ENCODE peak calls at places on chromosome 12, in five cellular contexts. F is GM12878, X is HCT116, C is NT2/D1, I is HepG2. P is an unnamed sample.
A peak's percentile ranks its signal among the peaks of the same experiment; 100 is the strongest.

GRCh38 chr12:126182619-126183236 is 1117.5 kb downstream of the AACS start:
- DNase-seq in I (no peak), F (no peak), C (no peak), X (no peak), P (no peak)

GRCh38 chr12:54980341-54980740 is 4.2 kb downstream of the TESPA1 start:
- DNase-seq in I (no peak), C (no peak), F (no peak), X (no peak), P (peak; percentile 59)

GRCh38 chr12:55816876-55817351 is 610 bp downstream of the SARNP start:
- DNase-seq in F (no peak), X (no peak), I (no peak), C (no peak), P (no peak)

GRCh38 chr12:114026805-114027204 is 60.7 kb upstream of the RBM19 start:
- DNase-seq in X (no peak), F (no peak), C (no peak), I (no peak), P (no peak)

GRCh38 chr12:48000878-48001321 is 3.4 kb downstream of the COL2A1 start:
- DNase-seq in F (no peak), X (peak; percentile 1), C (no peak), I (no peak), P (peak; percentile 16)

GRCh38 chr12:57130941-57131340 is 2.7 kb downstream of the LRP1 start:
- DNase-seq in X (no peak), C (no peak), F (no peak), I (peak; percentile 73), P (no peak)

GRCh38 chr12:30003321-30003720 is 219.6 kb upstream of the TMTC1 start:
- DNase-seq in X (no peak), F (no peak), C (no peak), I (no peak), P (no peak)

GRCh38 chr12:13581031-13581430 is 384.5 kb downstream of the EMP1 start:
- DNase-seq in I (no peak), C (no peak), X (peak; percentile 72), F (no peak), P (no peak)

GRCh38 chr12:2168808-2169207 is 116.0 kb downstream of the CACNA1C start:
- DNase-seq in C (no peak), X (peak; percentile 32), F (no peak), I (peak; percentile 81), P (no peak)

GRCh38 chr12:93573552-93574223 is 1.2 kb downstream of the SOCS2 start:
- DNase-seq in X (no peak), F (no peak), I (no peak), C (no peak), P (no peak)

GRCh38 chr12:90098132-90098779 is 389.6 kb upstream of the ATP2B1 start:
- DNase-seq in C (no peak), F (no peak), X (no peak), I (no peak), P (no peak)

GRCh38 chr12:82688035-82688501 is 1.4 kb downstream of the TMTC2 start:
- DNase-seq in F (no peak), I (no peak), X (no peak), C (no peak), P (no peak)

GRCh38 chr12:105315726-105316125 is 14.8 kb upstream of the C12orf75 start:
- DNase-seq in C (no peak), I (no peak), X (no peak), F (no peak), P (no peak)

GRCh38 chr12:64824500-64825142 is at the start of gene TBC1D30:
- DNase-seq in I (no peak), X (no peak), F (no peak), C (no peak), P (no peak)

GRCh38 chr12:65495233-65495632 is 216.8 kb downstream of the MSRB3 start:
- DNase-seq in X (peak; percentile 88), C (no peak), I (peak; percentile 7), F (no peak), P (no peak)

GRCh38 chr12:64610660-64611429 is 550 bp downstream of the RASSF3 start:
- DNase-seq in I (peak; percentile 44), X (no peak), F (no peak), C (no peak), P (peak; percentile 72)

GRCh38 chr12:42790761-42791151 is 201.2 kb upstream of the PRICKLE1 start:
- DNase-seq in X (peak; percentile 61), F (no peak), I (no peak), C (no peak), P (peak; percentile 7)

GRCh38 chr12:460301-461230 is 827 bp downstream of the B4GALNT3 start:
- DNase-seq in C (no peak), F (no peak), I (no peak), X (no peak), P (peak; percentile 31)

GRCh38 chr12:113424915-113425823 is 3.0 kb downstream of the SDSL start:
- DNase-seq in X (no peak), F (no peak), C (peak; percentile 58), I (peak; percentile 16), P (peak; percentile 72)

GRCh38 chr12:128269108-128269713 is 2.2 kb downstream of the TMEM132C start:
- DNase-seq in X (no peak), I (no peak), C (no peak), F (no peak), P (no peak)

GRCh38 chr12:45674583-45674982 is 54.9 kb upstream of the ARID2 start:
- DNase-seq in X (no peak), C (no peak), I (no peak), F (no peak), P (no peak)

GRCh38 chr12:10829994-10830393 is 3.8 kb upstream of the TAS2R10 start:
- DNase-seq in I (peak; percentile 3), X (no peak), F (no peak), C (no peak), P (no peak)

GRCh38 chr12:109291531-109292341 is 17.3 kb downstream of the FOXN4 start:
- DNase-seq in I (no peak), X (no peak), F (no peak), C (peak; percentile 55), P (no peak)

GRCh38 chr12:103470664-103471063 is 25.1 kb downstream of the C12orf42 start:
- DNase-seq in I (no peak), F (no peak), X (no peak), C (no peak), P (no peak)

GRCh38 chr12:608921-609320 is 54.3 kb downstream of the NINJ2 start:
- DNase-seq in C (no peak), I (no peak), F (no peak), X (no peak), P (no peak)

GRCh38 chr12:49925433-49926194 is 21.9 kb upstream of the FAIM2 start:
- DNase-seq in F (no peak), X (no peak), I (no peak), C (no peak), P (no peak)

GRCh38 chr12:58533652-58534051 is 386.7 kb downstream of the LRIG3 start:
- DNase-seq in I (no peak), C (no peak), F (no peak), X (no peak), P (no peak)

GRCh38 chr12:50271724-50272247 is 11.5 kb downstream of the LIMA1 start:
- DNase-seq in I (peak; percentile 88), X (no peak), F (no peak), C (no peak), P (peak; percentile 36)

GRCh38 chr12:112503521-112503920 is 84.8 kb downstream of the PTPN11 start:
- DNase-seq in X (no peak), I (no peak), C (no peak), F (no peak), P (no peak)

GRCh38 chr12:127620956-127621355 is 646.0 kb upstream of the TMEM132C start:
- DNase-seq in F (no peak), C (no peak), X (no peak), I (no peak), P (no peak)

GRCh38 chr12:52644078-52644415 is 8.0 kb downstream of the KRT2 start:
- DNase-seq in X (no peak), I (no peak), C (no peak), F (no peak), P (no peak)

GRCh38 chr12:124454735-124455134 is 112.7 kb downstream of the NCOR2 start:
- DNase-seq in C (no peak), X (no peak), I (no peak), F (no peak), P (no peak)
- TF ChIP-seq ZNF274 in C (no peak), X (no peak), I (no peak), F (no peak), P (no peak)

GRCh38 chr12:95412826-95413311 is 61.1 kb upstream of the METAP2 start:
- DNase-seq in X (peak; percentile 23), F (no peak), C (no peak), I (no peak), P (no peak)
- TF ChIP-seq ZNF274 in X (no peak), F (no peak), C (no peak), I (no peak), P (no peak)

GRCh38 chr12:4240161-4240783 is 33.3 kb upstream of the CCND2 start:
- DNase-seq in F (no peak), X (no peak), I (no peak), C (no peak), P (no peak)
- TF ChIP-seq ZNF274 in F (no peak), X (no peak), I (no peak), C (no peak), P (no peak)

DNA sequence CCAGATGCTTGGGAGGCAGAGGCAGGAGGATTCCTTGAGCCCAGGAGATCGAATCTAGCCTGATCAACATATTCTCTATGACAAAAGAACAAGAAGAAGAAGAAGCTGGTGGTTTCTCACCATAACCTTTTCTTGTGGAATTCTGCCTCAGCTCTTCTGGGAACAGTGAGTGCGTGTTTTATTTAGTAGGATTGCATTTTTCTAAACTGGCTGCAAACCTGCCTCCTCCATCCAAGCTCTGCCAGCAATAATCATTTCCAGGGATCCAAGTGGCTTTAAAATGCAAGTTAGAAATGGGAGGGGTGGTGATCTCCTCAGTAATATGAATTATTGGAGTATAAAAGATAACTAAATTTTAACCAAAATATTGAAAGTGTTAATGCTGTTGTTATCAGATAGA is 46.1 kb upstream of the MMP17 start:
- DNase-seq in F (no peak), X (no peak), I (no peak), C (no peak), P (no peak)
- TF ChIP-seq ZNF274 in F (no peak), X (no peak), I (no peak), C (no peak), P (no peak)

GRCh38 chr12:75721790-75722189 is 210.4 kb upstream of the KRR1 start:
- DNase-seq in C (no peak), X (no peak), F (no peak), I (no peak), P (no peak)

GRCh38 chr12:75727577-75727976 is 216.2 kb upstream of the KRR1 start:
- DNase-seq in I (peak; percentile 18), F (no peak), C (peak; percentile 38), X (no peak), P (no peak)

GRCh38 chr12:75725505-75726120 is 214.2 kb upstream of the KRR1 start:
- DNase-seq in C (no peak), F (no peak), I (no peak), X (peak; percentile 89), P (no peak)

GRCh38 chr12:75722714-75723200 is 211.3 kb upstream of the KRR1 start:
- DNase-seq in C (no peak), X (peak; percentile 77), F (peak; percentile 28), I (peak; percentile 67), P (no peak)

GRCh38 chr12:75724913-75725312 is 213.5 kb upstream of the KRR1 start:
- DNase-seq in I (peak; percentile 83), F (no peak), C (no peak), X (peak; percentile 83), P (peak; percentile 50)
- TF ChIP-seq ZNF274 in I (no peak), F (no peak), C (no peak), X (no peak), P (no peak)